ENCODE peak calls at places on chromosomes 6 and 20, in six cellular contexts. One of them, this sample, is unnamed.

GRCh38 chr6:26493258-26493657 is 6.8 kb upstream of the BTN1A1 start:
- DNase-seq in right lobe of liver: no peak
- DNase-seq in Peyer's patch: no peak
- DNase-seq in heart left ventricle: no peak
- DNase-seq in HCT116: no peak
- DNase-seq in A549: peak; percentile 40
- DNase-seq in this sample: no peak

GRCh38 chr6:155628315-155628714 is 172.7 kb upstream of the NOX3 start:
- DNase-seq in right lobe of liver: no peak
- DNase-seq in Peyer's patch: no peak
- DNase-seq in heart left ventricle: no peak
- DNase-seq in HCT116: no peak
- DNase-seq in A549: no peak
- DNase-seq in this sample: no peak

GRCh38 chr6:56312049-56312448 is 64.7 kb upstream of the COL21A1 start:
- DNase-seq in right lobe of liver: no peak
- DNase-seq in Peyer's patch: no peak
- DNase-seq in heart left ventricle: no peak
- DNase-seq in HCT116: no peak
- DNase-seq in A549: no peak
- DNase-seq in this sample: no peak

GRCh38 chr6:43481075-43481474 is 3.7 kb downstream of the TJAP1 start:
- DNase-seq in right lobe of liver: no peak
- DNase-seq in Peyer's patch: no peak
- DNase-seq in heart left ventricle: no peak
- DNase-seq in HCT116: no peak
- DNase-seq in A549: no peak
- DNase-seq in this sample: no peak

GRCh38 chr6:149890629-149891045 is 7.3 kb downstream of the RAET1E start:
- DNase-seq in right lobe of liver: no peak
- DNase-seq in Peyer's patch: no peak
- DNase-seq in heart left ventricle: no peak
- DNase-seq in HCT116: no peak
- DNase-seq in A549: peak; percentile 34
- DNase-seq in this sample: no peak

GRCh38 chr6:43009124-43009523 is 4.6 kb downstream of the MEA1 start:
- DNase-seq in right lobe of liver: no peak
- DNase-seq in Peyer's patch: no peak
- DNase-seq in heart left ventricle: no peak
- DNase-seq in HCT116: no peak
- DNase-seq in A549: peak; percentile 58
- DNase-seq in this sample: peak; percentile 85

GRCh38 chr6:26427093-26427809 is 13.1 kb upstream of the BTN3A3 start:
- DNase-seq in right lobe of liver: no peak
- DNase-seq in Peyer's patch: no peak
- DNase-seq in heart left ventricle: no peak
- DNase-seq in HCT116: no peak
- DNase-seq in A549: no peak
- DNase-seq in this sample: no peak

GRCh38 chr6:38068854-38069253 is 249.3 kb downstream of the ZFAND3 start:
- DNase-seq in right lobe of liver: no peak
- DNase-seq in Peyer's patch: no peak
- DNase-seq in heart left ventricle: no peak
- DNase-seq in HCT116: no peak
- DNase-seq in A549: peak; percentile 3
- DNase-seq in this sample: no peak

GRCh38 chr6:89154131-89154530 is 8.3 kb downstream of the PM20D2 start:
- DNase-seq in right lobe of liver: no peak
- DNase-seq in Peyer's patch: no peak
- DNase-seq in heart left ventricle: no peak
- DNase-seq in HCT116: no peak
- DNase-seq in A549: no peak
- DNase-seq in this sample: no peak

GRCh38 chr6:86147311-86147710 is 504.6 kb upstream of the SYNCRIP start:
- DNase-seq in right lobe of liver: no peak
- DNase-seq in Peyer's patch: no peak
- DNase-seq in heart left ventricle: no peak
- DNase-seq in HCT116: no peak
- DNase-seq in A549: no peak
- DNase-seq in this sample: no peak

GRCh38 chr6:166115609-166116008 is 52.0 kb downstream of the TBXT start:
- DNase-seq in right lobe of liver: no peak
- DNase-seq in Peyer's patch: no peak
- DNase-seq in heart left ventricle: no peak
- DNase-seq in HCT116: no peak
- DNase-seq in A549: no peak
- DNase-seq in this sample: no peak

GRCh38 chr6:2875840-2876207 is 27.3 kb downstream of the SERPINB9 start:
- DNase-seq in right lobe of liver: peak; percentile 72
- DNase-seq in Peyer's patch: peak; percentile 85
- DNase-seq in heart left ventricle: peak; percentile 80
- DNase-seq in HCT116: no peak
- DNase-seq in A549: no peak
- DNase-seq in this sample: no peak

GRCh38 chr6:44297063-44298038 is 15.8 kb downstream of the AARS2 start:
- DNase-seq in right lobe of liver: peak; percentile 53
- DNase-seq in Peyer's patch: no peak
- DNase-seq in heart left ventricle: no peak
- DNase-seq in HCT116: no peak
- DNase-seq in A549: no peak
- DNase-seq in this sample: peak; percentile 62

GRCh38 chr20:53389516-53389915 is 204.1 kb downstream of the ZNF217 start:
- DNase-seq in right lobe of liver: no peak
- DNase-seq in Peyer's patch: no peak
- DNase-seq in heart left ventricle: no peak
- DNase-seq in HCT116: no peak
- DNase-seq in A549: no peak
- DNase-seq in this sample: no peak

GRCh38 chr6:16761469-16762264 is 407 bp upstream of the ATXN1 start:
- DNase-seq in right lobe of liver: peak; percentile 94
- DNase-seq in Peyer's patch: peak; percentile 94
- DNase-seq in heart left ventricle: peak; percentile 92
- DNase-seq in HCT116: peak; percentile 74
- DNase-seq in A549: peak; percentile 85
- DNase-seq in this sample: peak; percentile 93

GRCh38 chr6:3280866-3281465 is 22.2 kb downstream of the PSMG4 start:
- DNase-seq in right lobe of liver: no peak
- DNase-seq in Peyer's patch: peak; percentile 40
- DNase-seq in heart left ventricle: no peak
- DNase-seq in HCT116: no peak
- DNase-seq in A549: no peak
- DNase-seq in this sample: no peak

GRCh38 chr20:19981091-19981490 is 36.1 kb upstream of the NAA20 start:
- DNase-seq in right lobe of liver: no peak
- DNase-seq in Peyer's patch: no peak
- DNase-seq in heart left ventricle: no peak
- DNase-seq in HCT116: peak; percentile 45
- DNase-seq in A549: peak; percentile 29
- DNase-seq in this sample: no peak

GRCh38 chr20:19976595-19977372 is 40.4 kb upstream of the NAA20 start:
- DNase-seq in right lobe of liver: no peak
- DNase-seq in Peyer's patch: no peak
- DNase-seq in heart left ventricle: peak; percentile 69
- DNase-seq in HCT116: peak; percentile 63
- DNase-seq in A549: peak; percentile 86
- DNase-seq in this sample: peak; percentile 57

GRCh38 chr20:19975901-19976300 is 41.3 kb upstream of the NAA20 start:
- DNase-seq in right lobe of liver: no peak
- DNase-seq in Peyer's patch: no peak
- DNase-seq in heart left ventricle: no peak
- DNase-seq in HCT116: no peak
- DNase-seq in A549: peak; percentile 40
- DNase-seq in this sample: peak; percentile 49

GRCh38 chr20:19977373-19977770 is 39.8 kb upstream of the NAA20 start:
- DNase-seq in right lobe of liver: no peak
- DNase-seq in Peyer's patch: no peak
- DNase-seq in heart left ventricle: no peak
- DNase-seq in HCT116: no peak
- DNase-seq in A549: no peak
- DNase-seq in this sample: no peak

GRCh38 chr20:19978511-19979210 is 38.5 kb upstream of the NAA20 start:
- DNase-seq in right lobe of liver: no peak
- DNase-seq in Peyer's patch: no peak
- DNase-seq in heart left ventricle: no peak
- DNase-seq in HCT116: no peak
- DNase-seq in A549: no peak
- DNase-seq in this sample: no peak
- H3K4me1 ChIP-seq in right lobe of liver: no peaks in the 10 kb centered on the region
- H3K4me1 ChIP-seq in Peyer's patch: no peaks in the 10 kb centered on the region
- H3K4me1 ChIP-seq in heart left ventricle: peaks cover 95% of the 10 kb centered on the region
- H3K4me1 ChIP-seq in HCT116: peaks cover 59% of the 10 kb centered on the region
- H3K4me1 ChIP-seq in A549: peaks cover 61% of the 10 kb centered on the region
- H3K4me1 ChIP-seq in this sample: peaks cover 30% of the 10 kb centered on the region

GRCh38 chr20:56629464-56630085 is 469 bp downstream of the TFAP2C start:
- DNase-seq in right lobe of liver: no peak
- DNase-seq in Peyer's patch: no peak
- DNase-seq in heart left ventricle: no peak
- DNase-seq in HCT116: no peak
- DNase-seq in A549: no peak
- DNase-seq in this sample: no peak
- TF ChIP-seq POLR2A in right lobe of liver: no peak
- TF ChIP-seq POLR2A in Peyer's patch: no peak
- TF ChIP-seq POLR2A in heart left ventricle: no peak
- TF ChIP-seq POLR2A in HCT116: no peak
- TF ChIP-seq POLR2A in A549: no peak
- TF ChIP-seq POLR2A in this sample: no peak

GRCh38 chr6:18260448-18261106 is 3.8 kb downstream of the DEK start:
- DNase-seq in right lobe of liver: no peak
- DNase-seq in Peyer's patch: no peak
- DNase-seq in heart left ventricle: no peak
- DNase-seq in HCT116: no peak
- DNase-seq in A549: no peak
- DNase-seq in this sample: no peak
- TF ChIP-seq CTCF in right lobe of liver: no peak
- TF ChIP-seq CTCF in Peyer's patch: no peak
- TF ChIP-seq CTCF in heart left ventricle: no peak
- TF ChIP-seq CTCF in HCT116: no peak
- TF ChIP-seq CTCF in A549: no peak
- TF ChIP-seq CTCF in this sample: no peak

GRCh38 chr6:130505808-130506207 is 140.0 kb downstream of the TMEM200A start:
- DNase-seq in right lobe of liver: no peak
- DNase-seq in Peyer's patch: no peak
- DNase-seq in heart left ventricle: no peak
- DNase-seq in HCT116: no peak
- DNase-seq in A549: no peak
- DNase-seq in this sample: no peak
- H3K4me1 ChIP-seq in right lobe of liver: no peaks in the 10 kb centered on the region
- H3K4me1 ChIP-seq in Peyer's patch: no peaks in the 10 kb centered on the region
- H3K4me1 ChIP-seq in heart left ventricle: no peaks in the 10 kb centered on the region
- H3K4me1 ChIP-seq in HCT116: peaks cover 11% of the 10 kb centered on the region
- H3K4me1 ChIP-seq in A549: no peaks in the 10 kb centered on the region
- H3K4me1 ChIP-seq in this sample: no peaks in the 10 kb centered on the region

GRCh38 chr6:113644861-113645575 is 212.1 kb upstream of the MARCKS start:
- DNase-seq in right lobe of liver: no peak
- DNase-seq in Peyer's patch: no peak
- DNase-seq in heart left ventricle: no peak
- DNase-seq in HCT116: peak; percentile 40
- DNase-seq in A549: no peak
- DNase-seq in this sample: no peak

GRCh38 chr6:113640046-113640445 is 217.1 kb upstream of the MARCKS start:
- DNase-seq in right lobe of liver: no peak
- DNase-seq in Peyer's patch: no peak
- DNase-seq in heart left ventricle: no peak
- DNase-seq in HCT116: no peak
- DNase-seq in A549: no peak
- DNase-seq in this sample: no peak

GRCh38 chr6:113642390-113642713 is 214.8 kb upstream of the MARCKS start:
- DNase-seq in right lobe of liver: no peak
- DNase-seq in Peyer's patch: no peak
- DNase-seq in heart left ventricle: no peak
- DNase-seq in HCT116: no peak
- DNase-seq in A549: no peak
- DNase-seq in this sample: no peak

GRCh38 chr6:113645576-113645970 is 211.6 kb upstream of the MARCKS start:
- DNase-seq in right lobe of liver: no peak
- DNase-seq in Peyer's patch: peak; percentile 66
- DNase-seq in heart left ventricle: no peak
- DNase-seq in HCT116: no peak
- DNase-seq in A549: peak; percentile 65
- DNase-seq in this sample: peak; percentile 25

DNA sequence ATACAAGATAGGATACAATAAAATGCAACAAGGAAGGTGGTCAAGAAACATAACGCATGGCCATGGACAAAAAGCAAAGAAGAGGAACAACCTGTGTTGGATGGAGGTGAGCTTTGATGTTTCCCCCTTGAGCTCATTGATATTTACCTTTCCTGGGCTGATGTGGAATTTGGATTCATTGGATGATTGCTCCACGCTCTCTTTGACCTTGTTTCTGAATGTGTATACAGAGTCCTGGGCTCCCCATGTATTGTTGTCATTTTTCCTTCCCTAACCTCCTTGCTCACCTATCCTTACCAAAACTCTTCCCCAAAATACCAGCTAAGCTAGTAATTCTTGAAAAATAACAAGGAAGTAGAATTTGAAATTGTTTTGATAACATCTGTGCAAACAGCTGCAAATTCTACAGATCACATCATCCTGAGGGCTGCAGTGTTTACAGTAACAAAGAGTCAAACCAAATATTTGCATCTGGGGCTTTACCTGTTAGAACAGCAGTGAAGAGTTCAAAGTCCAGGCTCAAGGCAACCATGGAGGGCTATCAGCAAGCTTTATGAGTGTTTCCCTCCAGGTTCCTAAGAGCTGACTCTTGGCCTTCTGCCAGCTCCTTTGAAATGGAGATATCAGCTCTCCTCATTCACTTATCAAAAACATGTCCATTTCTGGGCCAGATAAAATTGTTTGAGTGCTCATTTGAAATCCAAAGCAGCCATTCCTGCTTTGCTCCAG is 214.3 kb upstream of the MARCKS start:
- DNase-seq in right lobe of liver: no peak
- DNase-seq in Peyer's patch: peak; percentile 87
- DNase-seq in heart left ventricle: no peak
- DNase-seq in HCT116: no peak
- DNase-seq in A549: peak; percentile 90
- DNase-seq in this sample: peak; percentile 28
- TF ChIP-seq POLR2A in right lobe of liver: no peak
- TF ChIP-seq POLR2A in Peyer's patch: no peak
- TF ChIP-seq POLR2A in heart left ventricle: no peak
- TF ChIP-seq POLR2A in HCT116: no peak
- TF ChIP-seq POLR2A in A549: no peak
- TF ChIP-seq POLR2A in this sample: no peak

GRCh38 chr20:44788706-44789456 is 21.5 kb downstream of the RIMS4 start:
- DNase-seq in right lobe of liver: no peak
- DNase-seq in Peyer's patch: no peak
- DNase-seq in heart left ventricle: no peak
- DNase-seq in HCT116: no peak
- DNase-seq in A549: no peak
- DNase-seq in this sample: no peak

GRCh38 chr20:44787299-44787698 is 23.0 kb downstream of the RIMS4 start:
- DNase-seq in right lobe of liver: no peak
- DNase-seq in Peyer's patch: no peak
- DNase-seq in heart left ventricle: no peak
- DNase-seq in HCT116: no peak
- DNase-seq in A549: no peak
- DNase-seq in this sample: no peak

GRCh38 chr20:44784688-44785087 is 25.7 kb downstream of the RIMS4 start:
- DNase-seq in right lobe of liver: no peak
- DNase-seq in Peyer's patch: no peak
- DNase-seq in heart left ventricle: no peak
- DNase-seq in HCT116: no peak
- DNase-seq in A549: no peak
- DNase-seq in this sample: no peak

GRCh38 chr20:44781791-44782190 is 28.6 kb downstream of the RIMS4 start:
- DNase-seq in right lobe of liver: no peak
- DNase-seq in Peyer's patch: no peak
- DNase-seq in heart left ventricle: no peak
- DNase-seq in HCT116: no peak
- DNase-seq in A549: no peak
- DNase-seq in this sample: no peak

GRCh38 chr20:44785768-44786167 is 24.6 kb downstream of the RIMS4 start:
- DNase-seq in right lobe of liver: no peak
- DNase-seq in Peyer's patch: no peak
- DNase-seq in heart left ventricle: no peak
- DNase-seq in HCT116: no peak
- DNase-seq in A549: peak; percentile 39
- DNase-seq in this sample: peak; percentile 68
- TF ChIP-seq CTCF in right lobe of liver: no peak
- TF ChIP-seq CTCF in Peyer's patch: no peak
- TF ChIP-seq CTCF in heart left ventricle: no peak
- TF ChIP-seq CTCF in HCT116: peak; percentile 29
- TF ChIP-seq CTCF in A549: peak; percentile 16
- TF ChIP-seq CTCF in this sample: peak; percentile 19